ENCODE peak calls at places on chromosomes 4 and X, in six cellular contexts. D, E, V, I, G and B are unnamed samples.

GRCh38 chrX:51853251-51853650 is 40.2 kb upstream of the MAGED1 start:
- DNase-seq in D (peak; percentile 5), E (no peak), V (no peak), I (no peak), G (no peak), B (no peak)

GRCh38 chr4:55447826-55448225 is 52.1 kb downstream of the TMEM165 start:
- DNase-seq in D (no peak), E (no peak), V (no peak), I (no peak), G (no peak), B (peak; percentile 53)

GRCh38 chr4:43458293-43458692 is 565.8 kb downstream of the GRXCR1 start:
- DNase-seq in D (peak; percentile 21), E (no peak), V (no peak), I (no peak), G (no peak), B (no peak)

GRCh38 chr4:154877110-154877760 is 96.2 kb downstream of the RBM46 start:
- DNase-seq in D (no peak), E (no peak), V (no peak), I (no peak), G (no peak), B (peak; percentile 14)

GRCh38 chr4:142363686-142364085 is 482.4 kb downstream of the INPP4B start:
- DNase-seq in D (no peak), E (no peak), V (no peak), I (no peak), G (no peak), B (no peak)

GRCh38 chr4:88352062-88352461 is 26.6 kb upstream of the HERC6 start:
- DNase-seq in D (peak; percentile 9), E (no peak), V (no peak), I (no peak), G (no peak), B (peak; percentile 4)

GRCh38 chrX:139828830-139829229 is 104.0 kb downstream of the ATP11C start:
- DNase-seq in D (no peak), E (no peak), V (no peak), I (no peak), G (no peak), B (no peak)

GRCh38 chr4:120948382-120948781 is 25.9 kb upstream of the PRDM5 start:
- DNase-seq in D (no peak), E (no peak), V (no peak), I (no peak), G (no peak), B (no peak)

GRCh38 chr4:153790962-153791551 is 2.2 kb upstream of the SFRP2 start:
- DNase-seq in D (peak; percentile 88), E (no peak), V (no peak), I (peak; percentile 62), G (no peak), B (peak; percentile 87)

GRCh38 chr4:153497988-153498967 is 32.1 kb downstream of the TMEM131L start:
- DNase-seq in D (no peak), E (no peak), V (no peak), I (no peak), G (no peak), B (peak; percentile 66)

GRCh38 chrX:119145241-119145653 is 17.6 kb upstream of the KIAA1210 start:
- DNase-seq in D (peak; percentile 48), E (no peak), V (no peak), I (no peak), G (no peak), B (peak; percentile 2)

GRCh38 chr4:182143822-182144620 is 99.2 kb upstream of the TENM3 start:
- DNase-seq in D (peak; percentile 87), E (no peak), V (no peak), I (peak; percentile 49), G (no peak), B (peak; percentile 95)

GRCh38 chr4:99404595-99405287 is 30.4 kb downstream of the ADH7 start:
- DNase-seq in D (peak; percentile 32), E (no peak), V (no peak), I (peak; percentile 35), G (no peak), B (no peak)

GRCh38 chr4:137521053-137521452 is 11.2 kb downstream of the PCDH18 start:
- DNase-seq in D (no peak), E (no peak), V (no peak), I (no peak), G (no peak), B (no peak)

GRCh38 chr4:56086073-56086521 is 137.4 kb downstream of the CEP135 start:
- DNase-seq in D (peak; percentile 58), E (no peak), V (no peak), I (no peak), G (no peak), B (peak; percentile 58)

GRCh38 chr4:118325443-118325842 is 27.4 kb downstream of the PRSS12 start:
- DNase-seq in D (peak; percentile 26), E (no peak), V (no peak), I (no peak), G (no peak), B (no peak)

GRCh38 chr4:68732653-68733466 is 62.4 kb upstream of the UGT2B15 start:
- DNase-seq in D (no peak), E (no peak), V (no peak), I (no peak), G (no peak), B (peak; percentile 42)

GRCh38 chr4:102500371-102501175 is 586 bp upstream of the NFKB1 start:
- DNase-seq in D (peak; percentile 62), E (peak; percentile 24), V (peak; percentile 39), I (peak; percentile 55), G (no peak), B (no peak)

GRCh38 chr4:181909368-181909767 is 333.8 kb upstream of the TENM3 start:
- DNase-seq in D (no peak), E (no peak), V (no peak), I (no peak), G (no peak), B (no peak)

GRCh38 chr4:119955256-119955655 is 111.4 kb downstream of the MAD2L1 start:
- DNase-seq in D (no peak), E (no peak), V (no peak), I (no peak), G (no peak), B (no peak)

GRCh38 chr4:32147446-32148064 is 1427.4 kb downstream of the PCDH7 start:
- DNase-seq in D (no peak), E (no peak), V (no peak), I (no peak), G (no peak), B (no peak)

GRCh38 chr4:123017636-123018390 is 95.4 kb upstream of the NUDT6 start:
- DNase-seq in D (no peak), E (no peak), V (no peak), I (no peak), G (no peak), B (peak; percentile 5)

GRCh38 chr4:26150948-26151347 is 169.9 kb upstream of the RBPJ start:
- DNase-seq in D (no peak), E (peak; percentile 2), V (no peak), I (no peak), G (no peak), B (no peak)

GRCh38 chrX:108397627-108398392 is 40.4 kb downstream of the COL4A6 start:
- DNase-seq in D (no peak), E (no peak), V (no peak), I (no peak), G (no peak), B (no peak)

GRCh38 chrX:149312097-149312496 is 193.0 kb downstream of the IDS start:
- DNase-seq in D (no peak), E (no peak), V (no peak), I (no peak), G (no peak), B (no peak)

GRCh38 chrX:70494441-70494840 is 49.8 kb downstream of the DLG3 start:
- DNase-seq in D (no peak), E (no peak), V (no peak), I (no peak), G (no peak), B (no peak)

GRCh38 chr4:236028-236427 is 69.2 kb downstream of the ZNF732 start:
- DNase-seq in D (no peak), E (no peak), V (no peak), I (no peak), G (no peak), B (no peak)

GRCh38 chrX:133813991-133814390 is 171.4 kb downstream of the GPC3 start:
- DNase-seq in D (no peak), E (no peak), V (no peak), I (no peak), G (no peak), B (no peak)

GRCh38 chr4:71648448-71648847 is 135.4 kb downstream of the GC start:
- DNase-seq in D (no peak), E (no peak), V (no peak), I (no peak), G (no peak), B (no peak)

GRCh38 chrX:118644378-118644777 is 83.0 kb upstream of the IL13RA1 start:
- DNase-seq in D (no peak), E (no peak), V (no peak), I (no peak), G (no peak), B (peak; percentile 53)